ENCODE peak calls at places on chromosome 17, in nine cellular contexts. One of them, this sample, is unnamed.

GRCh38 chr17:8629371-8630226 is 926 bp downstream of the MYH10 start:
- DNase-seq in WTC11: peak
- DNase-seq in DMS153: no peak
- DNase-seq in esophagus squamous epithelium: no peak
- DNase-seq in fibroblast of mammary gland: peak
- DNase-seq in stimulated activated CD8-positive, alpha-beta memory T cell treated with anti-CD3 and anti-CD28 coated beads, Interleukin-15, amount 100 ng/mL, for 24 hours: no peak
- DNase-seq in CD4-positive, alpha-beta memory T cell: no peak
- DNase-seq in SHP77 treated with DMSO at 0.1 percent for 48 hours: no peak
- DNase-seq in GM19239: no peak
- DNase-seq in this sample: peak

GRCh38 chr17:82985973-82986372 is 93.4 kb upstream of the METRNL start:
- DNase-seq in WTC11: peak
- DNase-seq in DMS153: no peak
- DNase-seq in esophagus squamous epithelium: no peak
- DNase-seq in fibroblast of mammary gland: peak
- DNase-seq in stimulated activated CD8-positive, alpha-beta memory T cell treated with anti-CD3 and anti-CD28 coated beads, Interleukin-15, amount 100 ng/mL, for 24 hours: peak
- DNase-seq in CD4-positive, alpha-beta memory T cell: peak
- DNase-seq in SHP77 treated with DMSO at 0.1 percent for 48 hours: no peak
- DNase-seq in GM19239: no peak
- DNase-seq in this sample: no peak

GRCh38 chr17:6514371-6514770 is 42.0 kb downstream of the PITPNM3 start:
- DNase-seq in WTC11: no peak
- DNase-seq in DMS153: no peak
- DNase-seq in esophagus squamous epithelium: no peak
- DNase-seq in fibroblast of mammary gland: peak
- DNase-seq in stimulated activated CD8-positive, alpha-beta memory T cell treated with anti-CD3 and anti-CD28 coated beads, Interleukin-15, amount 100 ng/mL, for 24 hours: no peak
- DNase-seq in CD4-positive, alpha-beta memory T cell: no peak
- DNase-seq in SHP77 treated with DMSO at 0.1 percent for 48 hours: no peak
- DNase-seq in GM19239: no peak
- DNase-seq in this sample: no peak

GRCh38 chr17:17041571-17042380 is 481 bp upstream of the MPRIP start:
- DNase-seq in WTC11: peak
- DNase-seq in DMS153: peak
- DNase-seq in esophagus squamous epithelium: peak
- DNase-seq in fibroblast of mammary gland: peak
- DNase-seq in stimulated activated CD8-positive, alpha-beta memory T cell treated with anti-CD3 and anti-CD28 coated beads, Interleukin-15, amount 100 ng/mL, for 24 hours: peak
- DNase-seq in CD4-positive, alpha-beta memory T cell: peak
- DNase-seq in SHP77 treated with DMSO at 0.1 percent for 48 hours: peak
- DNase-seq in GM19239: peak
- DNase-seq in this sample: peak

GRCh38 chr17:68777243-68777855 is 176.2 kb upstream of the FAM20A start:
- DNase-seq in WTC11: peak
- DNase-seq in DMS153: peak
- DNase-seq in esophagus squamous epithelium: no peak
- DNase-seq in fibroblast of mammary gland: peak
- DNase-seq in stimulated activated CD8-positive, alpha-beta memory T cell treated with anti-CD3 and anti-CD28 coated beads, Interleukin-15, amount 100 ng/mL, for 24 hours: no peak
- DNase-seq in CD4-positive, alpha-beta memory T cell: peak
- DNase-seq in SHP77 treated with DMSO at 0.1 percent for 48 hours: peak
- DNase-seq in GM19239: no peak
- DNase-seq in this sample: peak

GRCh38 chr17:2842464-2842863 is 46.2 kb downstream of the RAP1GAP2 start:
- DNase-seq in WTC11: no peak
- DNase-seq in DMS153: no peak
- DNase-seq in esophagus squamous epithelium: no peak
- DNase-seq in fibroblast of mammary gland: no peak
- DNase-seq in stimulated activated CD8-positive, alpha-beta memory T cell treated with anti-CD3 and anti-CD28 coated beads, Interleukin-15, amount 100 ng/mL, for 24 hours: no peak
- DNase-seq in CD4-positive, alpha-beta memory T cell: no peak
- DNase-seq in SHP77 treated with DMSO at 0.1 percent for 48 hours: no peak
- DNase-seq in GM19239: no peak
- DNase-seq in this sample: no peak

GRCh38 chr17:28247671-28248556 is 71.1 kb upstream of the TMEM97 start:
- DNase-seq in WTC11: peak
- DNase-seq in DMS153: no peak
- DNase-seq in esophagus squamous epithelium: no peak
- DNase-seq in fibroblast of mammary gland: no peak
- DNase-seq in stimulated activated CD8-positive, alpha-beta memory T cell treated with anti-CD3 and anti-CD28 coated beads, Interleukin-15, amount 100 ng/mL, for 24 hours: no peak
- DNase-seq in CD4-positive, alpha-beta memory T cell: no peak
- DNase-seq in SHP77 treated with DMSO at 0.1 percent for 48 hours: no peak
- DNase-seq in GM19239: no peak
- DNase-seq in this sample: no peak

GRCh38 chr17:39173539-39174274 is 7.7 kb upstream of the ARL5C start:
- DNase-seq in WTC11: no peak
- DNase-seq in DMS153: no peak
- DNase-seq in esophagus squamous epithelium: no peak
- DNase-seq in fibroblast of mammary gland: no peak
- DNase-seq in stimulated activated CD8-positive, alpha-beta memory T cell treated with anti-CD3 and anti-CD28 coated beads, Interleukin-15, amount 100 ng/mL, for 24 hours: no peak
- DNase-seq in CD4-positive, alpha-beta memory T cell: no peak
- DNase-seq in SHP77 treated with DMSO at 0.1 percent for 48 hours: no peak
- DNase-seq in GM19239: no peak
- DNase-seq in this sample: no peak

GRCh38 chr17:65066858-65067257 is 10.3 kb upstream of the GNA13 start:
- DNase-seq in WTC11: no peak
- DNase-seq in DMS153: no peak
- DNase-seq in esophagus squamous epithelium: no peak
- DNase-seq in fibroblast of mammary gland: no peak
- DNase-seq in stimulated activated CD8-positive, alpha-beta memory T cell treated with anti-CD3 and anti-CD28 coated beads, Interleukin-15, amount 100 ng/mL, for 24 hours: no peak
- DNase-seq in CD4-positive, alpha-beta memory T cell: no peak
- DNase-seq in SHP77 treated with DMSO at 0.1 percent for 48 hours: no peak
- DNase-seq in GM19239: no peak
- DNase-seq in this sample: no peak

GRCh38 chr17:48850792-48851325 is 20.0 kb downstream of the CALCOCO2 start:
- DNase-seq in WTC11: no peak
- DNase-seq in DMS153: no peak
- DNase-seq in esophagus squamous epithelium: no peak
- DNase-seq in fibroblast of mammary gland: no peak
- DNase-seq in stimulated activated CD8-positive, alpha-beta memory T cell treated with anti-CD3 and anti-CD28 coated beads, Interleukin-15, amount 100 ng/mL, for 24 hours: no peak
- DNase-seq in CD4-positive, alpha-beta memory T cell: no peak
- DNase-seq in SHP77 treated with DMSO at 0.1 percent for 48 hours: no peak
- DNase-seq in GM19239: no peak
- DNase-seq in this sample: no peak

GRCh38 chr17:75652341-75652740 is 14.6 kb downstream of the RECQL5 start:
- DNase-seq in WTC11: no peak
- DNase-seq in DMS153: no peak
- DNase-seq in esophagus squamous epithelium: no peak
- DNase-seq in fibroblast of mammary gland: no peak
- DNase-seq in stimulated activated CD8-positive, alpha-beta memory T cell treated with anti-CD3 and anti-CD28 coated beads, Interleukin-15, amount 100 ng/mL, for 24 hours: no peak
- DNase-seq in CD4-positive, alpha-beta memory T cell: no peak
- DNase-seq in SHP77 treated with DMSO at 0.1 percent for 48 hours: no peak
- DNase-seq in GM19239: no peak
- DNase-seq in this sample: no peak

GRCh38 chr17:74362811-74363498 is 1.3 kb upstream of the BTBD17 start:
- DNase-seq in WTC11: no peak
- DNase-seq in DMS153: no peak
- DNase-seq in esophagus squamous epithelium: no peak
- DNase-seq in fibroblast of mammary gland: no peak
- DNase-seq in stimulated activated CD8-positive, alpha-beta memory T cell treated with anti-CD3 and anti-CD28 coated beads, Interleukin-15, amount 100 ng/mL, for 24 hours: no peak
- DNase-seq in CD4-positive, alpha-beta memory T cell: no peak
- DNase-seq in SHP77 treated with DMSO at 0.1 percent for 48 hours: no peak
- DNase-seq in GM19239: no peak
- DNase-seq in this sample: no peak

GRCh38 chr17:36610472-36610871 is 9.1 kb downstream of the MRM1 start:
- DNase-seq in WTC11: no peak
- DNase-seq in DMS153: no peak
- DNase-seq in esophagus squamous epithelium: no peak
- DNase-seq in fibroblast of mammary gland: peak
- DNase-seq in stimulated activated CD8-positive, alpha-beta memory T cell treated with anti-CD3 and anti-CD28 coated beads, Interleukin-15, amount 100 ng/mL, for 24 hours: no peak
- DNase-seq in CD4-positive, alpha-beta memory T cell: no peak
- DNase-seq in SHP77 treated with DMSO at 0.1 percent for 48 hours: no peak
- DNase-seq in GM19239: no peak
- DNase-seq in this sample: no peak

GRCh38 chr17:78268191-78268874 is 36.9 kb downstream of the TMEM235 start:
- DNase-seq in WTC11: no peak
- DNase-seq in DMS153: no peak
- DNase-seq in esophagus squamous epithelium: no peak
- DNase-seq in fibroblast of mammary gland: no peak
- DNase-seq in stimulated activated CD8-positive, alpha-beta memory T cell treated with anti-CD3 and anti-CD28 coated beads, Interleukin-15, amount 100 ng/mL, for 24 hours: no peak
- DNase-seq in CD4-positive, alpha-beta memory T cell: no peak
- DNase-seq in SHP77 treated with DMSO at 0.1 percent for 48 hours: peak
- DNase-seq in GM19239: no peak
- DNase-seq in this sample: no peak

GRCh38 chr17:61658183-61658582 is 67.2 kb upstream of the NACA2 start:
- DNase-seq in WTC11: no peak
- DNase-seq in DMS153: no peak
- DNase-seq in esophagus squamous epithelium: no peak
- DNase-seq in fibroblast of mammary gland: no peak
- DNase-seq in stimulated activated CD8-positive, alpha-beta memory T cell treated with anti-CD3 and anti-CD28 coated beads, Interleukin-15, amount 100 ng/mL, for 24 hours: no peak
- DNase-seq in CD4-positive, alpha-beta memory T cell: no peak
- DNase-seq in SHP77 treated with DMSO at 0.1 percent for 48 hours: no peak
- DNase-seq in GM19239: no peak
- DNase-seq in this sample: no peak

GRCh38 chr17:69870091-69870530 is 204.9 kb upstream of the KCNJ16 start:
- DNase-seq in WTC11: no peak
- DNase-seq in DMS153: no peak
- DNase-seq in esophagus squamous epithelium: no peak
- DNase-seq in fibroblast of mammary gland: peak
- DNase-seq in stimulated activated CD8-positive, alpha-beta memory T cell treated with anti-CD3 and anti-CD28 coated beads, Interleukin-15, amount 100 ng/mL, for 24 hours: no peak
- DNase-seq in CD4-positive, alpha-beta memory T cell: no peak
- DNase-seq in SHP77 treated with DMSO at 0.1 percent for 48 hours: no peak
- DNase-seq in GM19239: no peak
- DNase-seq in this sample: peak

GRCh38 chr17:31130286-31131224 is 35.8 kb downstream of the NF1 start:
- DNase-seq in WTC11: peak
- DNase-seq in DMS153: no peak
- DNase-seq in esophagus squamous epithelium: no peak
- DNase-seq in fibroblast of mammary gland: no peak
- DNase-seq in stimulated activated CD8-positive, alpha-beta memory T cell treated with anti-CD3 and anti-CD28 coated beads, Interleukin-15, amount 100 ng/mL, for 24 hours: no peak
- DNase-seq in CD4-positive, alpha-beta memory T cell: no peak
- DNase-seq in SHP77 treated with DMSO at 0.1 percent for 48 hours: no peak
- DNase-seq in GM19239: no peak
- DNase-seq in this sample: no peak

GRCh38 chr17:75856062-75856681 is 1.0 kb upstream of the WBP2 start:
- DNase-seq in WTC11: no peak
- DNase-seq in DMS153: no peak
- DNase-seq in esophagus squamous epithelium: no peak
- DNase-seq in fibroblast of mammary gland: no peak
- DNase-seq in stimulated activated CD8-positive, alpha-beta memory T cell treated with anti-CD3 and anti-CD28 coated beads, Interleukin-15, amount 100 ng/mL, for 24 hours: no peak
- DNase-seq in CD4-positive, alpha-beta memory T cell: no peak
- DNase-seq in SHP77 treated with DMSO at 0.1 percent for 48 hours: peak
- DNase-seq in GM19239: no peak
- DNase-seq in this sample: no peak

GRCh38 chr17:76560877-76561221 is 21.0 kb downstream of the PRCD start:
- DNase-seq in WTC11: no peak
- DNase-seq in DMS153: no peak
- DNase-seq in esophagus squamous epithelium: no peak
- DNase-seq in fibroblast of mammary gland: no peak
- DNase-seq in stimulated activated CD8-positive, alpha-beta memory T cell treated with anti-CD3 and anti-CD28 coated beads, Interleukin-15, amount 100 ng/mL, for 24 hours: no peak
- DNase-seq in CD4-positive, alpha-beta memory T cell: no peak
- DNase-seq in SHP77 treated with DMSO at 0.1 percent for 48 hours: no peak
- DNase-seq in GM19239: no peak
- DNase-seq in this sample: no peak

GRCh38 chr17:48106802-48107136 is 797 bp upstream of the SNX11 start:
- DNase-seq in WTC11: no peak
- DNase-seq in DMS153: no peak
- DNase-seq in esophagus squamous epithelium: no peak
- DNase-seq in fibroblast of mammary gland: no peak
- DNase-seq in stimulated activated CD8-positive, alpha-beta memory T cell treated with anti-CD3 and anti-CD28 coated beads, Interleukin-15, amount 100 ng/mL, for 24 hours: no peak
- DNase-seq in CD4-positive, alpha-beta memory T cell: no peak
- DNase-seq in SHP77 treated with DMSO at 0.1 percent for 48 hours: no peak
- DNase-seq in GM19239: no peak
- DNase-seq in this sample: no peak

GRCh38 chr17:42562845-42563509 is 1.0 kb downstream of the COASY start:
- DNase-seq in WTC11: no peak
- DNase-seq in DMS153: no peak
- DNase-seq in esophagus squamous epithelium: no peak
- DNase-seq in fibroblast of mammary gland: peak
- DNase-seq in stimulated activated CD8-positive, alpha-beta memory T cell treated with anti-CD3 and anti-CD28 coated beads, Interleukin-15, amount 100 ng/mL, for 24 hours: no peak
- DNase-seq in CD4-positive, alpha-beta memory T cell: no peak
- DNase-seq in SHP77 treated with DMSO at 0.1 percent for 48 hours: no peak
- DNase-seq in GM19239: no peak
- DNase-seq in this sample: no peak

GRCh38 chr17:77129568-77130301 is 11.0 kb upstream of the SEC14L1 start:
- DNase-seq in WTC11: no peak
- DNase-seq in DMS153: no peak
- DNase-seq in esophagus squamous epithelium: no peak
- DNase-seq in fibroblast of mammary gland: peak
- DNase-seq in stimulated activated CD8-positive, alpha-beta memory T cell treated with anti-CD3 and anti-CD28 coated beads, Interleukin-15, amount 100 ng/mL, for 24 hours: no peak
- DNase-seq in CD4-positive, alpha-beta memory T cell: no peak
- DNase-seq in SHP77 treated with DMSO at 0.1 percent for 48 hours: peak
- DNase-seq in GM19239: no peak
- DNase-seq in this sample: peak

GRCh38 chr17:62968445-62968923 is 2.4 kb downstream of the TANC2 start:
- DNase-seq in WTC11: peak
- DNase-seq in DMS153: peak
- DNase-seq in esophagus squamous epithelium: no peak
- DNase-seq in fibroblast of mammary gland: peak
- DNase-seq in stimulated activated CD8-positive, alpha-beta memory T cell treated with anti-CD3 and anti-CD28 coated beads, Interleukin-15, amount 100 ng/mL, for 24 hours: no peak
- DNase-seq in CD4-positive, alpha-beta memory T cell: peak
- DNase-seq in SHP77 treated with DMSO at 0.1 percent for 48 hours: peak
- DNase-seq in GM19239: peak
- DNase-seq in this sample: peak

GRCh38 chr17:40224707-40225092 is 5.6 kb downstream of the WIPF2 start:
- DNase-seq in WTC11: no peak
- DNase-seq in DMS153: no peak
- DNase-seq in esophagus squamous epithelium: no peak
- DNase-seq in fibroblast of mammary gland: peak
- DNase-seq in stimulated activated CD8-positive, alpha-beta memory T cell treated with anti-CD3 and anti-CD28 coated beads, Interleukin-15, amount 100 ng/mL, for 24 hours: no peak
- DNase-seq in CD4-positive, alpha-beta memory T cell: no peak
- DNase-seq in SHP77 treated with DMSO at 0.1 percent for 48 hours: no peak
- DNase-seq in GM19239: no peak
- DNase-seq in this sample: peak

GRCh38 chr17:4519361-4519788 is 20.7 kb downstream of the SPNS2 start:
- DNase-seq in WTC11: no peak
- DNase-seq in DMS153: no peak
- DNase-seq in esophagus squamous epithelium: no peak
- DNase-seq in fibroblast of mammary gland: no peak
- DNase-seq in stimulated activated CD8-positive, alpha-beta memory T cell treated with anti-CD3 and anti-CD28 coated beads, Interleukin-15, amount 100 ng/mL, for 24 hours: no peak
- DNase-seq in CD4-positive, alpha-beta memory T cell: no peak
- DNase-seq in SHP77 treated with DMSO at 0.1 percent for 48 hours: no peak
- DNase-seq in GM19239: no peak
- DNase-seq in this sample: no peak

GRCh38 chr17:34840758-34841157 is 120.5 kb downstream of the CCT6B start:
- DNase-seq in WTC11: no peak
- DNase-seq in DMS153: no peak
- DNase-seq in esophagus squamous epithelium: no peak
- DNase-seq in fibroblast of mammary gland: no peak
- DNase-seq in stimulated activated CD8-positive, alpha-beta memory T cell treated with anti-CD3 and anti-CD28 coated beads, Interleukin-15, amount 100 ng/mL, for 24 hours: no peak
- DNase-seq in CD4-positive, alpha-beta memory T cell: peak
- DNase-seq in SHP77 treated with DMSO at 0.1 percent for 48 hours: no peak
- DNase-seq in GM19239: no peak
- DNase-seq in this sample: no peak

GRCh38 chr17:6255331-6255730 is 179.6 kb downstream of the AIPL1 start:
- DNase-seq in WTC11: no peak
- DNase-seq in DMS153: no peak
- DNase-seq in esophagus squamous epithelium: no peak
- DNase-seq in fibroblast of mammary gland: no peak
- DNase-seq in stimulated activated CD8-positive, alpha-beta memory T cell treated with anti-CD3 and anti-CD28 coated beads, Interleukin-15, amount 100 ng/mL, for 24 hours: no peak
- DNase-seq in CD4-positive, alpha-beta memory T cell: no peak
- DNase-seq in SHP77 treated with DMSO at 0.1 percent for 48 hours: no peak
- DNase-seq in GM19239: no peak
- DNase-seq in this sample: no peak

GRCh38 chr17:40475234-40476210 is 25.9 kb downstream of the TNS4 start:
- DNase-seq in WTC11: no peak
- DNase-seq in DMS153: no peak
- DNase-seq in esophagus squamous epithelium: no peak
- DNase-seq in fibroblast of mammary gland: no peak
- DNase-seq in stimulated activated CD8-positive, alpha-beta memory T cell treated with anti-CD3 and anti-CD28 coated beads, Interleukin-15, amount 100 ng/mL, for 24 hours: no peak
- DNase-seq in CD4-positive, alpha-beta memory T cell: no peak
- DNase-seq in SHP77 treated with DMSO at 0.1 percent for 48 hours: no peak
- DNase-seq in GM19239: no peak
- DNase-seq in this sample: no peak

GRCh38 chr17:80443916-80444708 is 29.1 kb downstream of the ENDOV start:
- DNase-seq in WTC11: peak
- DNase-seq in DMS153: no peak
- DNase-seq in esophagus squamous epithelium: no peak
- DNase-seq in fibroblast of mammary gland: no peak
- DNase-seq in stimulated activated CD8-positive, alpha-beta memory T cell treated with anti-CD3 and anti-CD28 coated beads, Interleukin-15, amount 100 ng/mL, for 24 hours: no peak
- DNase-seq in CD4-positive, alpha-beta memory T cell: no peak
- DNase-seq in SHP77 treated with DMSO at 0.1 percent for 48 hours: no peak
- DNase-seq in GM19239: no peak
- DNase-seq in this sample: no peak

GRCh38 chr17:17497845-17498520 is 1.8 kb upstream of the RASD1 start:
- DNase-seq in WTC11: no peak
- DNase-seq in DMS153: no peak
- DNase-seq in esophagus squamous epithelium: no peak
- DNase-seq in fibroblast of mammary gland: no peak
- DNase-seq in stimulated activated CD8-positive, alpha-beta memory T cell treated with anti-CD3 and anti-CD28 coated beads, Interleukin-15, amount 100 ng/mL, for 24 hours: no peak
- DNase-seq in CD4-positive, alpha-beta memory T cell: no peak
- DNase-seq in SHP77 treated with DMSO at 0.1 percent for 48 hours: no peak
- DNase-seq in GM19239: no peak
- DNase-seq in this sample: no peak

GRCh38 chr17:81551458-81552243 is 502 bp downstream of the FAAP100 start:
- DNase-seq in WTC11: no peak
- DNase-seq in DMS153: no peak
- DNase-seq in esophagus squamous epithelium: no peak
- DNase-seq in fibroblast of mammary gland: peak
- DNase-seq in stimulated activated CD8-positive, alpha-beta memory T cell treated with anti-CD3 and anti-CD28 coated beads, Interleukin-15, amount 100 ng/mL, for 24 hours: no peak
- DNase-seq in CD4-positive, alpha-beta memory T cell: no peak
- DNase-seq in SHP77 treated with DMSO at 0.1 percent for 48 hours: no peak
- DNase-seq in GM19239: no peak
- DNase-seq in this sample: peak

This sample was measured in GM03348.